ENCODE peak calls at places on chromosomes 11 and 22, in nine cellular contexts. V, L, E, M, D, A, K, X and W are unnamed samples.

GRCh38 chr22:45599836-45600577 is 71.6 kb upstream of the ATXN10 start:
- DNase-seq in K (no peak), E (no peak), L (no peak), M (no peak), A (no peak), D (no peak), X (no peak), V (no peak), W (no peak)

GRCh38 chr11:92024788-92025187 is 199.8 kb upstream of the FAT3 start:
- DNase-seq in K (no peak), A (no peak), D (peak), X (no peak), L (no peak), V (no peak), E (no peak), M (no peak), W (no peak)

GRCh38 chr11:115488945-115489344 is 15.3 kb downstream of the CADM1 start:
- DNase-seq in A (peak), E (no peak), K (no peak), L (no peak), M (no peak), X (no peak), D (no peak), V (no peak), W (no peak)

GRCh38 chr22:29072979-29073617 is at the start of gene KREMEN1:
- DNase-seq in K (no peak), A (no peak), X (no peak), L (no peak), D (no peak), M (no peak), E (no peak), V (no peak), W (no peak)

GRCh38 chr22:24285245-24285644 is 14.6 kb downstream of the SPECC1L start:
- DNase-seq in L (no peak), D (no peak), K (no peak), V (no peak), M (no peak), X (peak), E (no peak), A (peak), W (peak)

GRCh38 chr11:46666982-46667590 is 33.3 kb downstream of the ARHGAP1 start:
- DNase-seq in V (peak), X (no peak), D (no peak), E (no peak), L (no peak), M (no peak), K (no peak), A (no peak), W (no peak)

GRCh38 chr22:47486569-47487312 is 724.3 kb downstream of the TBC1D22A start:
- DNase-seq in V (no peak), A (no peak), L (no peak), K (no peak), X (no peak), M (no peak), D (no peak), E (no peak), W (no peak)

GRCh38 chr11:76721755-76722677 is 51.5 kb upstream of the LRRC32 start:
- DNase-seq in V (peak), L (peak), K (peak), E (peak), D (peak), A (peak), X (peak), M (peak), W (peak)

GRCh38 chr11:91350931-91351330 is 873.7 kb upstream of the FAT3 start:
- DNase-seq in D (no peak), E (no peak), K (no peak), X (no peak), M (no peak), V (no peak), A (no peak), L (no peak), W (no peak)

GRCh38 chr11:109996060-109996459 is 97.1 kb upstream of the ZC3H12C start:
- DNase-seq in K (no peak), X (no peak), L (no peak), V (no peak), E (no peak), D (no peak), M (no peak), A (no peak), W (no peak)

GRCh38 chr11:78205256-78205655 is 16.5 kb downstream of the USP35 start:
- DNase-seq in M (no peak), E (no peak), D (no peak), X (no peak), V (no peak), K (no peak), A (no peak), L (no peak), W (no peak)

GRCh38 chr22:19423906-19424500 is 7.5 kb downstream of the HIRA start:
- DNase-seq in M (no peak), X (no peak), V (no peak), L (no peak), K (no peak), A (no peak), E (no peak), D (no peak), W (no peak)

GRCh38 chr11:12377824-12378593 is 638 bp downstream of the PARVA start:
- DNase-seq in V (peak), A (peak), D (peak), M (no peak), X (no peak), K (no peak), E (no peak), L (peak), W (no peak)

GRCh38 chr11:1830119-1830499 is 4.7 kb upstream of the SYT8 start:
- DNase-seq in V (peak), A (peak), E (no peak), D (no peak), M (no peak), X (no peak), L (no peak), K (no peak), W (no peak)

GRCh38 chr11:84234011-84234410 is 947.8 kb upstream of the CCDC90B start:
- DNase-seq in E (no peak), L (no peak), M (no peak), X (no peak), V (no peak), D (no peak), A (no peak), K (no peak), W (no peak)

GRCh38 chr22:21639359-21639758 is 2.7 kb upstream of the SDF2L1 start:
- DNase-seq in L (no peak), K (no peak), V (no peak), E (no peak), M (no peak), D (no peak), A (no peak), X (no peak), W (no peak)

DNA sequence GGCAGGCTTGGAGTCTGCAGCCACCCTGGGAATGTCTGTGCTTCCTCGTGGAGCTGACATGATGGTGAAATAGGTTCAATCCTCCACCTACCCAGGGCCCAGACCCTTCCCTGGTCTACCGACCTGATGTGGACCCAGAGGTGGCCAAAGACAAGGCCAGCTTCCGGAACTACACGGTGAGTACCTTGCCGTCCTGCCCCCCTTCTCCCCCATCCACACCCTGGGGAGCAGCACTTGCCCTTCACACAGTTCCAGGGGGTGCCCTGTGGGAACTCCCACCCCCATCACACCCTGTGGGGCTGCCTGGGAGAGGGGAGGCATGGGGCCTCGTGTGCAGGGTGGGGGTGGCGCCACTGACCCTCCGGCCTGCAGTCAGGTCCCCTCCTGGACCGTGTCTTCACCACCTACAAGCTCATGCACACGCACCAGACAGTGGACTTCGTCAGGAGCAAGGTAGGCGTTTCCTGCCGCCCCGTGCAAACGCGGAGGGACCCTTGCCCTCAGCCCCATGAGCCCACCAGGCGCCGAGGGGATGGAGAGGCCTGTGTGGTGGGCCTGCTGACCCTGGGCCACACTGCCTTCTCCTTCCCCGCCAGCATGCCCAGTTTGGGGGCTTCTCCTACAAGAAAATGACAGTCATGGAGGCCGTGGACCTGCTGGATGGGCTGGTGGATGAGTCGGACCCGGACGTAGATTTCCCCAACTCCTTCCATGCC is 789 bp downstream of the MIOX start:
- DNase-seq in M (no peak), E (no peak), V (no peak), A (no peak), X (no peak), K (no peak), D (no peak), L (no peak), W (no peak)
- TF ChIP-seq CTCF in M (no peak), E (no peak), V (no peak), A (no peak), X (no peak), K (no peak), D (no peak), L (no peak), W (no peak)

DNA sequence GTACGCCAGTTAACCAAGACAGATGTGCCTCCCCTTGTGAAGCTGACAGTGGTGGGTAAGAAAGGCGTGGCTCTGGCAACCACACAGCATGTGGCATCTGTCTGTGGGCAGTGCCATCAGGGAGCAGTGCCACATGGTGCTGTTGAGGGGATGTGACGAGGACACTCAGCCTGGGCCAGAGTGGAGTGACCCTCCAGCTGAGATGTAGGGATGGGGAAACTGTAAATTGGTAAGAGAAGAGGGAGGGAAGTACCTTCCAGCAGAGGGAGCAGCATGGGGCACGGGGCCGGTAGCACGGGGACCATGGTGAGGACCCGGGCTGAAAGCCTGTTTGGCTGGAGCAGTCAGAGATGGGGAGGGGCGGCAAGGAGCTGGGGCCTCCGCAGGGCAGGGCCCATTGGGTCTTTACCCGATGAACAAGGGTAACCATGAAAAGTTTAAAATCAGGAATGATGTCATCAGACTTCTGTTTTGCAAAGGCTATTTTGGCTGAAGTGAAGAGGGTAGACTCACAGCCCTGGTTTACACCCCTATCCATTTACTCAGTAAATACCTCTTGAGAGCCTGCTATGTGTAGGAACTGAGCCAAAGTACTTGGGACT is 10.4 kb downstream of the TMPRSS6 start:
- DNase-seq in D (no peak), V (no peak), E (no peak), K (no peak), M (no peak), L (no peak), A (peak), X (no peak), W (no peak)
- TF ChIP-seq CTCF in D (no peak), V (peak), E (peak), K (peak), M (peak), L (peak), A (no peak), X (peak), W (peak)

DNA sequence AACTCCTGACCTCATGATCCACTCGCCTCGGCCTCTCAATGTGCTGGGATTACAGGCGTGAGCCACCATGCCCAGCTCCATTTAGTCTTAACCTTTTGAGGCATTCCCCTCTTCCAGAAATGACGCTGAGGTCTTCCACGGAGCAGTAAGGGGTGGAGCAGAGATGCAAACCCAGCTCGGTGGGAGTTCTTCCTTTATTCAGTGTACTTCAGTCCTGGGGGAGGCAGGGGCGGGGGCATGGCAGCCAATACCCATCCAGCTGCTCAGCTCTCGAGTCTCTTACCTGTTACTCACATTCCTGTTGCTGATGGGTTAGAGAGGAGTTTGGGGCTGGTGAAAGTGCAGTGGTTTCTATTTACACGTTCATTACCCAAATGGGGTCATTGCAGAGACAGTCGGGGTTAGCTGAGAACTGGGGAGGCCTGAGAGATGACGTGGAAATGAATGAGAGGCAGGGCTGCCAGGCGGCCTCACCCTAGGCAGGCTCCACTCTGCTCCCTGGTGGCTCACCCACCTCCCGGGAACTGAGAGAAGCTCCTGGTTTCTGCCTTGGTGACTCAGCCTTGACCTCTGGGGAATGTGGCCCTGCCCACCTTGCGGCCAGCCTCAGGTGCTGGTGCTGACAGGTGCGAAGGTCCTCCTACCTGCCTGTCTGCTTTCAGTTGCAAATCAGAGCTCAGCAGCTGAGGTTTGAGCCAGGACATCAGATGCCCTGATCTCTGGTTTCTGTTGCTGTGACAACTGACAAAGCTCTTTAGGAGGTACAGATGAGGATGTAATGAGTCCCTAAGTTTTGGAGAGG is 13.4 kb upstream of the ST14 start:
- DNase-seq in V (no peak), L (peak), A (peak), K (peak), D (peak), E (no peak), X (no peak), M (no peak), W (peak)
- TF ChIP-seq CTCF in V (peak), L (peak), A (peak), K (peak), D (peak), E (peak), X (peak), M (no peak), W (no peak)

GRCh38 chr22:49727191-49727880 is 100.3 kb downstream of the BRD1 start:
- DNase-seq in M (no peak), D (no peak), E (no peak), K (no peak), V (no peak), L (no peak), X (no peak), A (no peak), W (no peak)

GRCh38 chr22:49726022-49726681 is 101.5 kb downstream of the BRD1 start:
- DNase-seq in M (no peak), V (no peak), L (no peak), E (no peak), D (no peak), A (no peak), K (no peak), X (no peak), W (no peak)

GRCh38 chr22:49725516-49725915 is 102.2 kb downstream of the BRD1 start:
- DNase-seq in K (no peak), D (no peak), A (no peak), E (no peak), M (no peak), V (no peak), X (no peak), L (no peak), W (no peak)

GRCh38 chr22:49727881-49728563 is 99.7 kb downstream of the BRD1 start:
- DNase-seq in A (no peak), V (no peak), X (no peak), E (no peak), K (no peak), M (no peak), D (no peak), L (no peak), W (no peak)

DNA sequence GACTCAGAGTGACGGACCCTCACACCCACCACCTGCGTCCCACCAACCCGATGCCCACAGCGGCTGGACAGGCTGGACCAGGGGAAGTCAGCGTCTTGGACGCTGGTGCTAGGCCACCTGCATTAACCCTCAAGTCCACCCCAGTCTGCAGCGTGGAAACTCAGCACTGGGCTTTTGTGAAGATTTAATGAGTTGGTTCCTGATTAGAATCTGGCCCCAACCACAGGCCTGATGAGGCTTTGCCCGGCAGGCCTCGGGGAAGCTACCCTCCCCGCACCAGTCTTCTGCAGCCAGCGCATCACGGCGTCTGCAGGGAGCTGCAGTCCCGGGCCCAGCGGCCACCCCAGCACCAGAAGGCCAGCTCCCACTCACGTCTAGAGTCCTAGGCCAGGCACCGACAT is 101.0 kb downstream of the BRD1 start:
- DNase-seq in K (no peak), E (no peak), D (no peak), M (no peak), A (no peak), V (no peak), L (no peak), X (no peak), W (no peak)
- TF ChIP-seq CTCF in K (no peak), E (no peak), D (no peak), M (no peak), A (no peak), V (no peak), L (no peak), X (no peak), W (no peak)

GRCh38 chr22:40524392-40525249 is 111.9 kb downstream of the MRTFA start:
- DNase-seq in E (no peak), L (no peak), K (no peak), M (no peak), V (peak), A (no peak), D (peak), X (no peak), W (peak)
- TF ChIP-seq CTCF in E (peak), L (no peak), K (no peak), M (peak), V (peak), A (peak), D (peak), X (peak), W (peak)